ENCODE peak calls at places on chromosomes 16 and 17, in ten cellular contexts. L is tibial nerve, P is endothelial cell, J is neural progenitor cell, U is choroid plexus epithelial cell, Z is OCI-LY7, V is HFFc6, G is breast epithelium, R is fibroblast of the aortic adventitia, A is GM20000. W is an unnamed sample.

GRCh38 chr17:32998893-32999240 is 7.2 kb downstream of the SPACA3 start:
- DNase-seq in A (no peak), L (no peak), P (no peak), J (no peak), G (no peak), V (peak; percentile 78), U (peak; percentile 30), R (peak; percentile 52), Z (no peak), W (no peak)

GRCh38 chr17:40022961-40023541 is 7.8 kb downstream of the CSF3 start:
- DNase-seq in G (no peak), A (no peak), V (no peak), L (no peak), R (no peak), Z (no peak), U (no peak), P (no peak), J (no peak), W (no peak)

GRCh38 chr17:45942284-45942683 is 47.9 kb downstream of the MAPT start:
- DNase-seq in V (peak; percentile 6), J (peak; percentile 32), L (no peak), A (no peak), U (no peak), P (no peak), G (peak; percentile 67), R (no peak), Z (no peak), W (no peak)

GRCh38 chr16:4663756-4664465 is 29.5 kb upstream of the NUDT16L1 start:
- DNase-seq in P (no peak), A (no peak), Z (no peak), U (peak; percentile 70), L (no peak), V (no peak), G (no peak), R (no peak), J (no peak), W (no peak)

GRCh38 chr16:9900576-9900975 is 281.7 kb downstream of the GRIN2A start:
- DNase-seq in U (no peak), L (no peak), P (no peak), R (no peak), A (no peak), G (no peak), J (no peak), Z (no peak), V (no peak), W (no peak)

GRCh38 chr17:79002796-79003593 is 6.6 kb downstream of the CANT1 start:
- DNase-seq in Z (no peak), R (no peak), A (no peak), P (no peak), G (no peak), U (no peak), V (no peak), L (no peak), J (no peak), W (no peak)

GRCh38 chr17:55727920-55728319 is 5.3 kb upstream of the TMEM100 start:
- DNase-seq in L (no peak), R (peak; percentile 23), Z (no peak), P (no peak), G (no peak), A (no peak), J (no peak), U (peak; percentile 17), V (no peak), W (no peak)

GRCh38 chr17:40112718-40113109 is 9.1 kb upstream of the MSL1 start:
- DNase-seq in P (no peak), Z (no peak), G (peak; percentile 33), J (no peak), L (no peak), R (no peak), A (no peak), U (no peak), V (no peak), W (no peak)

GRCh38 chr17:3766783-3767182 is 34.2 kb downstream of the ITGAE start:
- DNase-seq in A (no peak), V (no peak), J (no peak), R (no peak), G (no peak), P (no peak), U (no peak), Z (no peak), L (no peak), W (no peak)

GRCh38 chr16:84898447-84898846 is 78.7 kb downstream of the CRISPLD2 start:
- DNase-seq in U (peak; percentile 20), L (no peak), J (no peak), A (no peak), R (no peak), Z (no peak), G (no peak), V (no peak), P (no peak), W (no peak)

GRCh38 chr17:45812102-45812501 is 28.0 kb downstream of the CRHR1 start:
- DNase-seq in Z (peak; percentile 8), G (no peak), L (no peak), V (peak; percentile 14), U (peak; percentile 24), A (no peak), P (no peak), R (peak; percentile 4), J (peak; percentile 51), W (no peak)

GRCh38 chr17:81039854-81040758 is 5.2 kb downstream of the BAIAP2 start:
- DNase-seq in L (no peak), R (peak; percentile 57), P (no peak), V (peak; percentile 72), J (no peak), G (no peak), Z (no peak), A (no peak), U (peak; percentile 68), W (no peak)

GRCh38 chr17:81039096-81039495 is 4.1 kb downstream of the BAIAP2 start:
- DNase-seq in U (no peak), P (no peak), A (no peak), J (no peak), Z (no peak), V (no peak), L (no peak), G (no peak), R (no peak), W (no peak)

GRCh38 chr17:81036128-81036891 is 1.4 kb downstream of the BAIAP2 start:
- DNase-seq in A (no peak), V (peak; percentile 36), L (no peak), P (no peak), J (no peak), R (peak; percentile 50), G (no peak), U (no peak), Z (no peak), W (no peak)

GRCh38 chr17:81037026-81037782 is 2.3 kb downstream of the BAIAP2 start:
- DNase-seq in A (no peak), J (no peak), V (no peak), L (no peak), P (no peak), U (no peak), Z (no peak), R (peak; percentile 65), G (peak; percentile 92), W (no peak)

DNA sequence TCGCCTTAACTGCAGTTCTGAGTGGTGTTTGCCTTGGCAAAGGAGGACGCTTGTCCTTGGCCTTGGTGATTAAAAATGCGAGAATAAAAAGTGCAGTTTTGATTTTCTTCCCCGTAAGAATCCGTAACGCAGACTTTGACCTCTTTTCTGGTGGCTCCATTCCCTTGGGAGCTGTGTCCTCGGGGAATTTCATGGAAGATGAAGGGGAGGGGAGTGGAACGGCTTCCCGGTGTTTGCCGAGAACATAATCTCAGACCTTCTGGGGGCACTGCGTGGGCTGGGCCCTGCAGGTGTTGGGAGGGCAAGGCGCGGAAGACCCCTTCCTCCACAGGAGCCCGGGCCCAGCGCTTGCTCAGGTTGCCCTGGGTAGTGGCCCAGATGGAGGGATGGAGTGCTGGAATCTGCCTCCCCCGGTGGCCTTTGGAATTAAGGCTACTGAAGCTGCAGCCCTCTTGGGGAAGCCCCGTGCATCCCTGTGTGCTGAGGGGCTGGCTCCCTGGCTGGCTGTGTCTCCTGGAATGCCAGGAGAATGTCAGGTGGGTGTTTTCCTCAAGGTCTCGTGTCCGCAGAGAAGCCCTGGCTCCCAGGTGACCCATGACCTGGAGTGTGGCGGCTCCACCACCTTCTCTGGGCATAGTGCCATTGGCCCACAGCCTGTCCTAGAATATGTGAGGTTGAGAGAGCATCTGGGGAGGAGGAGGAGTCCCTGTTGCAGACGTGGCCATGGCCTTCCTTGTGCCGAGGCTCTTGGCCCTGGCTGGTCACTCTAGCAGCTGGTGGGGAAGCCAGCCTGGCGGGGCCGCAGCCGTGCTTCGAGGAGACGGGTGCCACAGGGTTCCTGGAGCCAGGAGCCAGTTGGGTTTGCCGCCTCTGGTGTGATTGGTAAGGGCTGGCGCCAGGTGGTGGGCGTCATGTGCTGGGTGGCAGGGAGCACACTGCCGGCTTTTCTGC is 3.1 kb downstream of the BAIAP2 start:
- DNase-seq in R (no peak), A (no peak), U (peak; percentile 38), V (no peak), J (no peak), G (no peak), Z (no peak), L (no peak), P (no peak), W (no peak)
- TF ChIP-seq CTCF in R (peak; percentile 9), A (no peak), U (no peak), V (no peak), J (no peak), G (no peak), Z (no peak), L (no peak), P (no peak), W (no peak)

GRCh38 chr16:1556254-1556653 is 22.8 kb downstream of the TMEM204 start:
- DNase-seq in Z (no peak), R (no peak), V (no peak), A (no peak), L (no peak), J (no peak), G (no peak), P (no peak), U (peak; percentile 51), W (no peak)
- TF ChIP-seq CTCF in Z (no peak), R (no peak), V (no peak), A (no peak), L (no peak), J (no peak), G (no peak), P (no peak), U (peak; percentile 18), W (no peak)

DNA sequence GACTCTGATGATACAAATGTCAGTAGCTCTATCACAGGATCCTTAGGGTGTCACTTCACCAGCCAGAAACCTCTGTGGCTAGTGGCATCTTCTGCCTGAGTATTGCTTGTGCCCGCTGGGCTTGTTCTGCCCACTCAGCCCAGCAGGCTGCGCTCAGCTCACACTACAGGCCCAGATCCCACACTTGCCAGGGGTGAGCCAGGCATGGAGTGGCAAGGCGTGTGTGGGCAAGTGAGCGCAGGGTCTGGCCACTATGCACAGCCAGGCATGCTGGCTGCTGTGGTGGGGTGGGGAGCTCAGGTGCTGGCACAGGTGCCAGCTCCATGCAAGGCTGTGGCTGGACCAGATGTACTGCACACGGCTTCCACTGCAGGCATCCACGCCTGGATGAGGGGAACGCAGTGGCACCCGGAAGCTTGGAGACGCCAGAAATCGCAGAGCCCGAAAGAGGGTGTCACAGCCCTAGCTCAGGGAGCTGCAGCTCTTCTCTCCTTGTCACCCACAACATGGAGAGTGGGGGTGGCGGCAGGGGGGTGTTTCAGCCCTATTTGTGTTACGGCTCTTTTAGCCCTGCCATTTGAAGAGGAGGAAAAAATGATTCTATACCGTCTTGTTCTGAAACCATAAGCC is 10.2 kb downstream of the CFAP97D1 start:
- DNase-seq in V (peak; percentile 6), J (no peak), A (no peak), L (no peak), R (no peak), P (no peak), G (peak; percentile 52), Z (no peak), U (no peak), W (no peak)
- TF ChIP-seq CTCF in V (peak; percentile 67), J (peak; percentile 13), A (no peak), L (no peak), R (peak; percentile 6), P (no peak), G (peak; percentile 40), Z (no peak), U (peak; percentile 52), W (no peak)

GRCh38 chr16:31700530-31701388 is 172.8 kb upstream of the ZNF267 start:
- DNase-seq in U (peak; percentile 54), G (peak; percentile 90), A (peak; percentile 66), J (peak; percentile 91), L (peak; percentile 75), R (peak; percentile 25), V (no peak), P (peak; percentile 73), Z (peak; percentile 92), W (peak; percentile 73)
- TF ChIP-seq CTCF in U (peak; percentile 32), G (no peak), A (no peak), J (peak; percentile 27), L (no peak), R (no peak), V (peak; percentile 32), P (no peak), Z (no peak), W (no peak)

W was measured in activated B cell treated with CpG ODN at 0.5 μM for 24 hours.